ENCODE peak calls at places on chromosomes 13 and 19, in ten cellular contexts. J is breast epithelium, L is HCT116, Z is Panc1, Q is vagina, I is stomach, Y is HL-60, R is SK-N-SH, U is GM12878, P is GM23338. E is an unnamed sample.

GRCh38 chr19:2634960-2635359 is 67.5 kb downstream of the GNG7 start:
- DNase-seq in Q (no peak), U (no peak), Y (no peak), J (no peak), P (no peak), Z (no peak), L (no peak), I (no peak), R (no peak), E (no peak)

GRCh38 chr13:95643814-95644598 is 500 bp downstream of the DZIP1 start:
- DNase-seq in J (no peak), L (no peak), R (peak), Q (no peak), Z (no peak), I (no peak), P (peak), U (no peak), Y (no peak), E (no peak)

GRCh38 chr13:99386495-99386894 is 79.3 kb upstream of the GPR183 start:
- DNase-seq in L (no peak), J (no peak), P (no peak), Q (no peak), I (no peak), Y (no peak), R (no peak), U (no peak), Z (no peak), E (no peak)

GRCh38 chr19:11296264-11296663 is 304 bp downstream of the TSPAN16 start:
- DNase-seq in J (peak), L (no peak), R (no peak), Z (no peak), U (no peak), Y (peak), P (no peak), I (no peak), Q (peak), E (no peak)

GRCh38 chr19:35120898-35121297 is 5.3 kb downstream of the FXYD3 start:
- DNase-seq in L (no peak), J (no peak), I (no peak), P (no peak), Z (no peak), Q (no peak), R (no peak), U (no peak), Y (no peak), E (no peak)

GRCh38 chr19:16330811-16331690 is 6.4 kb downstream of the KLF2 start:
- DNase-seq in I (no peak), U (no peak), L (no peak), Z (no peak), Y (no peak), P (no peak), J (no peak), Q (no peak), R (no peak), E (no peak)

GRCh38 chr13:97068146-97068545 is 73.9 kb upstream of the OXGR1 start:
- DNase-seq in Y (no peak), P (peak), Z (no peak), L (no peak), I (no peak), R (no peak), Q (no peak), J (no peak), U (no peak), E (no peak)

GRCh38 chr19:3708207-3708931 is at the start of gene TJP3:
- DNase-seq in J (peak), Z (no peak), Q (no peak), U (no peak), R (peak), L (peak), I (peak), Y (peak), P (peak), E (no peak)

GRCh38 chr13:32281083-32281482 is 34.1 kb downstream of the ZAR1L start:
- DNase-seq in Z (no peak), Y (no peak), Q (no peak), R (no peak), U (no peak), J (no peak), I (no peak), P (no peak), L (no peak), E (no peak)

GRCh38 chr19:869245-870177 is 10.0 kb downstream of the CFD start:
- DNase-seq in I (no peak), Y (no peak), L (peak), R (no peak), P (no peak), J (no peak), Z (no peak), U (no peak), Q (peak), E (peak)

GRCh38 chr19:45423033-45423588 is 606 bp downstream of the ERCC1 start:
- DNase-seq in P (no peak), Z (no peak), R (no peak), Q (no peak), L (no peak), Y (no peak), U (no peak), I (no peak), J (no peak), E (no peak)

DNA sequence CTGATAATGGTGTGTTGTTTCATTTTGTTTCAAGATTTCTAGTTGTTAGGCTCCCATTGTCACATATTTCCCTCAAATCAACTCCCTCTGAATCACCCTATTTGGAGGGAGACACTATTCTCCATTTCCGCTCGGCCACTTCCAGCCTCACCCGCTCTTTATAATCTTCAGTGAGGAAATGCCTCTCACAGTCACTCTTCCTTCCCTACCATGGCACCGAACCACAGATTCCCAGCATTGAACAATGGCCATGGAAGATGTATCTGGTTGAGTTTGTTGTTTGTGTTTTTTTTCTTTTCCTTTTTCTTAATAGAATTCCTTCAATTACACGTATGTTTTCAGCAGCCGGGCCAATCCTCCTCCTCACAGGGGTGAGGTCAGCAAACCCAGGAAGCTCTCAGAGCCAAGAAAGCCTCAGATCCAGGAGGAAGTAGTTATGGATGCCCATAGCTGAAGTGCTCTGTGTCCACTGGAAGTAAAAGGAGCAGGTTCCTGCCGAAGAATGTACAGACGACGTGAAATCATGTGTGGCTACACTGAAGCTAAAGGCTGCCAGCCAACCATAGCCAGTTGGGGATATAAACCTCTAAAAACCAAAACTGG is 472.1 kb downstream of the FOXO1 start:
- DNase-seq in U (no peak), P (no peak), J (no peak), Y (no peak), R (no peak), L (no peak), Z (no peak), Q (peak), I (no peak), E (no peak)
- TF ChIP-seq POLR2AphosphoS5 in U (no peak), P (no peak), J (no peak), Y (no peak), R (no peak), L (no peak), Z (no peak), Q (peak), I (no peak), E (no peak)

DNA sequence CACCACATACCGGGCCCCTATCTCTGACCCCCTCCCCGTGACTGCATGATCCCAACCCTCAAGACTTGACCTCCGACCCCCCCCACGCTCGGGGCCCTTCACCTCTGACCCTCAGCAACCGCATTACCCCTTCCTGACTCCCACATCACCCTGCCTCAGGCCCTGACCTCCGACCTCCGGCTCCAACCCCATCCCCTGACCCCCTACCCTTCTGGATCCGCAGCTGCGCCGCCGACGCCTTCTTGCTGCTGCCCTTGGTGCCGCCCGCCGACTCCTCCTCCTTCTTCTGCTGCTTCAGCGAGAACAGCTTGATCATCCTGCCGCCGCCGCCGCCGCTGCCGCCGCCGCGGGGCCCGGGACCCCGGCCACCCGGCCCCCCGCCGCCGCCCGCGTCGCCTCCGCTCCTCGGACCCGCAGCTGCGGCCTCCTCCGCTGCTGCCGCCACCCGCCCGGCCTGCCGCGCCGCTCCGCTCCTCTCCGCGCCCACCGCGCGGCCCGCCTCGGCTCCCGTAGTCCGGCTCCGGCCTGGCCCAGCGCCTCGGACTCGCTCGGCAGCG is at the start of gene UBE2M:
- DNase-seq in U (no peak), P (peak), Y (peak), L (no peak), R (no peak), J (no peak), I (peak), Z (no peak), Q (no peak), E (no peak)
- TF ChIP-seq POLR2AphosphoS5 in U (no peak), P (no peak), Y (no peak), L (no peak), R (no peak), J (no peak), I (no peak), Z (no peak), Q (no peak), E (no peak)

DNA sequence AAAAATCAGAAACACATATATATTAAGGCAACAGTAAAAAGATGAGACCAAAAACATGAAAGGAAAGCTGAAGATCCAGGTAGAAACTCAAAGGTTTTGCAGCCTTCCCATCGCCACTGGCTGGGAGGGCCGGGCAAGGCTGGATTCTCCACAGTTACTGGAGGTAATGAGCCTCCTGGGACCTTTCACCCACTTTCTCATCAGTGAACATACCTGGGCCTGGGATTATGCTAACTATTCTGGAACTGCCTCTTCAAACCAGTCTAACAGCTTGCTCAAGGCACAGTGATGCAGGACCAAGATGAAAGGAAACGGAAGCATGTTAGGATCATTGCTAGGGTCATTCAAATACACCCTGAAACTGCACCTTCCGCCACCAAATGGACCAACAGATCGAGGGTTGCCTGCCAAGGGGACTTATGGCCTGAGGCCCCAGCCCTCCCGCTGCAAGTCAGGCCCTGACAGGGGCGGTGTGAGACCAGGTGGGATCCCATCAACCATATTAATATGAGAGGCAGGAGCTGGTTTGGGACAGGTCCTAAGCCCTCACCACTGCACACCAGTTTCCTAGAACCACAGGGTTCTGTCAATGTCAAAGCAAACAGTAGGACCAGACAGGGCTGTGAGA is 28.4 kb upstream of the ATP12A start:
- DNase-seq in L (no peak), Y (no peak), U (no peak), I (no peak), Q (no peak), J (no peak), P (no peak), Z (no peak), R (no peak), E (no peak)
- TF ChIP-seq POLR2AphosphoS5 in L (no peak), Y (no peak), U (no peak), I (no peak), Q (no peak), J (no peak), P (no peak), Z (no peak), R (no peak), E (no peak)

GRCh38 chr19:48872884-48873475 is 759 bp downstream of the PPP1R15A start:
- DNase-seq in I (peak), Z (no peak), J (peak), Q (peak), L (peak), P (peak), U (peak), R (peak), Y (peak), E (peak)
- TF ChIP-seq POLR2AphosphoS5 in I (peak), Z (no peak), J (peak), Q (peak), L (peak), P (no peak), U (no peak), R (peak), Y (no peak), E (no peak)